ENCODE peak calls at places on chromosomes 7 and 10, in six cellular contexts. X is H9, L is mesenchymal stem cell, G is H1, I is mesendoderm, Q is neuronal stem cell. F is an unnamed sample.

GRCh38 chr10:119395287-119396007 is 147.1 kb downstream of the RGS10 start:
- DNase-seq in G (no peak), X (no peak), L (peak), I (peak), Q (no peak), F (peak)

GRCh38 chr7:127513311-127513710 is 72.1 kb downstream of the GCC1 start:
- DNase-seq in Q (no peak), I (no peak), L (no peak), X (no peak), G (no peak), F (no peak)

GRCh38 chr7:12369072-12369471 is 34.6 kb downstream of the VWDE start:
- DNase-seq in L (no peak), I (no peak), G (no peak), X (no peak), Q (no peak), F (no peak)

GRCh38 chr7:100887186-100887954 is 2.1 kb downstream of the UFSP1 start:
- DNase-seq in L (no peak), X (no peak), I (no peak), Q (no peak), G (no peak), F (no peak)

GRCh38 chr10:78924319-78925003 is 144.3 kb upstream of the ZMIZ1 start:
- DNase-seq in G (no peak), X (no peak), I (peak), Q (no peak), L (peak), F (no peak)

GRCh38 chr10:48450233-48450810 is 143.8 kb downstream of the MAPK8 start:
- DNase-seq in X (peak), G (peak), L (no peak), I (no peak), Q (no peak), F (no peak)

GRCh38 chr7:76409537-76409936 is at the start of gene SSC4D:
- DNase-seq in G (peak), Q (no peak), L (no peak), I (peak), X (peak), F (no peak)

GRCh38 chr7:143393267-143394041 is 12.3 kb downstream of the ZYX start:
- DNase-seq in X (peak), Q (no peak), G (no peak), L (no peak), I (no peak), F (peak)

GRCh38 chr10:69089638-69090599 is 2.0 kb downstream of the SRGN start:
- DNase-seq in L (no peak), X (no peak), Q (no peak), I (no peak), G (no peak), F (peak)

GRCh38 chr7:3655635-3656034 is 354.6 kb downstream of the SDK1 start:
- DNase-seq in Q (no peak), L (no peak), X (no peak), I (no peak), G (no peak), F (no peak)

GRCh38 chr7:104986623-104987259 is 27.3 kb upstream of the KMT2E start:
- DNase-seq in Q (no peak), L (no peak), I (no peak), X (no peak), G (no peak), F (no peak)

GRCh38 chr7:108368466-108368865 is 87.8 kb downstream of the NRCAM start:
- DNase-seq in Q (no peak), I (no peak), X (no peak), G (no peak), L (no peak), F (no peak)

GRCh38 chr7:132901241-132901640 is 180.6 kb downstream of the CHCHD3 start:
- DNase-seq in X (no peak), L (no peak), I (peak), Q (no peak), G (no peak), F (no peak)

GRCh38 chr10:132299381-132300336 is 8.1 kb downstream of the STK32C start:
- DNase-seq in I (no peak), X (peak), L (no peak), G (no peak), Q (no peak), F (no peak)

GRCh38 chr10:119688033-119688508 is 36.9 kb downstream of the BAG3 start:
- DNase-seq in L (no peak), I (peak), G (no peak), X (peak), Q (no peak), F (no peak)

GRCh38 chr7:139629392-139630082 is 106.1 kb downstream of the CLEC2L start:
- DNase-seq in Q (no peak), G (no peak), I (peak), X (no peak), L (no peak), F (no peak)

GRCh38 chr10:32054087-32054486 is 2.1 kb downstream of the KIF5B start:
- DNase-seq in X (no peak), I (peak), L (peak), Q (peak), G (no peak), F (peak)

GRCh38 chr10:73883553-73883952 is 9.2 kb upstream of the CAMK2G start:
- DNase-seq in Q (no peak), I (no peak), G (no peak), X (no peak), L (no peak), F (no peak)

GRCh38 chr7:46168671-46169383 is 247.8 kb upstream of the IGFBP3 start:
- DNase-seq in G (no peak), Q (no peak), L (no peak), I (no peak), X (no peak), F (peak)

GRCh38 chr7:27453702-27454405 is 208.8 kb downstream of the HIBADH start:
- DNase-seq in Q (no peak), X (no peak), L (peak), G (no peak), I (peak), F (peak)

GRCh38 chr7:141073641-141074161 is at the start of gene TMEM178B:
- DNase-seq in L (no peak), X (peak), Q (peak), I (peak), G (peak), F (no peak)

GRCh38 chr7:108253275-108254044 is 123.3 kb upstream of the LAMB4 start:
- DNase-seq in Q (no peak), X (no peak), L (no peak), G (no peak), I (no peak), F (no peak)

GRCh38 chr7:94450044-94450697 is 55.5 kb downstream of the COL1A2 start:
- DNase-seq in L (no peak), Q (no peak), G (no peak), X (no peak), I (peak), F (no peak)

GRCh38 chr10:1150638-1150955 is 94.4 kb downstream of the WDR37 start:
- DNase-seq in I (no peak), X (no peak), L (no peak), Q (no peak), G (peak), F (no peak)

GRCh38 chr7:128708235-128708634 is 30.9 kb upstream of the CALU start:
- DNase-seq in I (peak), X (no peak), Q (peak), L (no peak), G (no peak), F (no peak)

GRCh38 chr7:148116195-148116594 is 474.4 kb upstream of the C7orf33 start:
- DNase-seq in X (no peak), G (no peak), I (no peak), L (no peak), Q (no peak), F (no peak)

GRCh38 chr7:149880871-149881301 is 7.1 kb downstream of the ATP6V0E2 start:
- DNase-seq in I (no peak), L (no peak), Q (no peak), G (no peak), X (peak), F (no peak)

GRCh38 chr10:112767156-112767555 is 182.9 kb upstream of the TCF7L2 start:
- DNase-seq in L (peak), X (no peak), G (no peak), I (peak), Q (no peak), F (peak)

GRCh38 chr10:114685456-114685855 is 27.4 kb upstream of the ABLIM1 start:
- DNase-seq in L (peak), X (no peak), Q (no peak), G (no peak), I (peak), F (no peak)

DNA sequence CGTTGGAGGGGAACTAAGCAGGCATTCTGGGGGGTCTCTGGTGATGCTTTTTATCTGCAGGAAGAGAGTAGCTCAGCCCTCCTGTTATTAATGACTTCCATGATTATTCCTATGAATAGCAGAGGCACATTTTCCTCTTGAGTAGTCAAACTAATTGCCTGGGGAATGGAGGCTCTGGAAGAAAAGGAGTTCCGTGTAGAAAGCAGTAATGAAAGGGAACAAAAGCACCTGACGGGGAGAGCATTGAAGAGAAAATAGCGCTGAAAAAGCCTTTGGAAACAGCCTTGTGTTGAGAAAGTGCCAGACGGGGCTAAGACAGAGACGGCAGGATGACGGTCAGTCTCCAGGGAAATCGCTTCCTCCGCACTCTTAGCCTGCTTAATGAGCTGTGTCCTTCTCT is 75.5 kb downstream of the GAD2 start:
- DNase-seq in I (no peak), L (no peak), X (no peak), G (no peak), Q (peak), F (no peak)
- H2BK120ac ChIP-seq in I (no peak), L (no peak), X (no peak), G (no peak), Q (no peak), F (no peak)

DNA sequence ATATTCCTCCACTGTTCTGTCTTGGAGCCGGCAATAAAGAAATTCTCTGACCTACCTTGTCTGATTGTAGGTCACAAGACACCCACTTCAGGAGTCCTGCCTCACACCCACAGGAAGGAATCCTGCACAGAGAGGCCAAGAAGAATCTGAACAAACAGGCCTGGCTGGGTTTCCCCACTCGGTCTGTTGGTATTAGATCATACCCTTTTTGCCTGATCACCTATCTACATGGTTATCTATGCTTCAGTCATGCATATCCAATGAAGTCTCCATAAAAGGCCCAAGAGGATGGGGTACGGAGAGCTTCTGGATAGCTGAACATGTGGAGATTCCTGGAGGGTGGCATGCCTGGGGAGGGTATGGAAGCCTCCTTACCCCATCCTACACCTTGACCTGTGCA is 12.3 kb downstream of the OGDH start:
- DNase-seq in Q (no peak), G (no peak), X (no peak), L (no peak), I (peak), F (no peak)
- H2BK120ac ChIP-seq in Q (no peak), G (no peak), X (no peak), L (no peak), I (no peak), F (no peak)

GRCh38 chr7:38393874-38394273 is 120.4 kb upstream of the TARP start:
- DNase-seq in I (no peak), G (no peak), Q (no peak), X (no peak), L (no peak), F (no peak)
- H2BK120ac ChIP-seq in I (no peak), G (no peak), Q (no peak), X (no peak), L (no peak), F (no peak)

GRCh38 chr7:21426958-21427860 is 674 bp upstream of the SP4 start:
- DNase-seq in G (peak), I (peak), X (peak), Q (peak), L (peak), F (peak)
- H2BK120ac ChIP-seq in G (no peak), I (no peak), X (peak), Q (no peak), L (no peak), F (no peak)

F was measured in IMR-90.